ENCODE peak calls at places on chromosomes 5 and 9, in four cellular contexts. One of them, this sample, is unnamed.

GRCh38 chr5:119273391-119273839 is 82.4 kb upstream of the TNFAIP8 start:
- DNase-seq in fibroblast of mammary gland: no peak
- DNase-seq in activated CD8-positive, alpha-beta memory T cell treated with anti-CD3 and anti-CD28 coated beads, Interleukin-2, amount 50 U/mL, for 4 hours: no peak
- DNase-seq in lower leg skin: no peak
- DNase-seq in this sample: no peak

GRCh38 chr5:16934123-16934522 is 2.0 kb downstream of the MYO10 start:
- DNase-seq in fibroblast of mammary gland: peak; percentile 58
- DNase-seq in activated CD8-positive, alpha-beta memory T cell treated with anti-CD3 and anti-CD28 coated beads, Interleukin-2, amount 50 U/mL, for 4 hours: no peak
- DNase-seq in lower leg skin: no peak
- DNase-seq in this sample: peak; percentile 50

GRCh38 chr5:160272041-160272663 is 40.2 kb downstream of the CCNJL start:
- DNase-seq in fibroblast of mammary gland: no peak
- DNase-seq in activated CD8-positive, alpha-beta memory T cell treated with anti-CD3 and anti-CD28 coated beads, Interleukin-2, amount 50 U/mL, for 4 hours: no peak
- DNase-seq in lower leg skin: no peak
- DNase-seq in this sample: no peak

GRCh38 chr9:81716409-81716808 is 27.1 kb upstream of the TLE1 start:
- DNase-seq in fibroblast of mammary gland: peak; percentile 12
- DNase-seq in activated CD8-positive, alpha-beta memory T cell treated with anti-CD3 and anti-CD28 coated beads, Interleukin-2, amount 50 U/mL, for 4 hours: no peak
- DNase-seq in lower leg skin: no peak
- DNase-seq in this sample: no peak

GRCh38 chr5:15703901-15704300 is 203.9 kb downstream of the FBXL7 start:
- DNase-seq in fibroblast of mammary gland: peak; percentile 40
- DNase-seq in activated CD8-positive, alpha-beta memory T cell treated with anti-CD3 and anti-CD28 coated beads, Interleukin-2, amount 50 U/mL, for 4 hours: no peak
- DNase-seq in lower leg skin: no peak
- DNase-seq in this sample: no peak

GRCh38 chr5:41754857-41755256 is 115.4 kb downstream of the OXCT1 start:
- DNase-seq in fibroblast of mammary gland: peak; percentile 18
- DNase-seq in activated CD8-positive, alpha-beta memory T cell treated with anti-CD3 and anti-CD28 coated beads, Interleukin-2, amount 50 U/mL, for 4 hours: no peak
- DNase-seq in lower leg skin: no peak
- DNase-seq in this sample: peak; percentile 3

GRCh38 chr9:112556497-112557085 is 70.0 kb downstream of the KIAA1958 start:
- DNase-seq in fibroblast of mammary gland: peak; percentile 40
- DNase-seq in activated CD8-positive, alpha-beta memory T cell treated with anti-CD3 and anti-CD28 coated beads, Interleukin-2, amount 50 U/mL, for 4 hours: no peak
- DNase-seq in lower leg skin: no peak
- DNase-seq in this sample: no peak

GRCh38 chr9:137816531-137817235 is 60.9 kb upstream of the CACNA1B start:
- DNase-seq in fibroblast of mammary gland: no peak
- DNase-seq in activated CD8-positive, alpha-beta memory T cell treated with anti-CD3 and anti-CD28 coated beads, Interleukin-2, amount 50 U/mL, for 4 hours: no peak
- DNase-seq in lower leg skin: no peak
- DNase-seq in this sample: no peak

GRCh38 chr5:74943905-74944304 is 77.7 kb upstream of the FAM169A start:
- DNase-seq in fibroblast of mammary gland: no peak
- DNase-seq in activated CD8-positive, alpha-beta memory T cell treated with anti-CD3 and anti-CD28 coated beads, Interleukin-2, amount 50 U/mL, for 4 hours: no peak
- DNase-seq in lower leg skin: no peak
- DNase-seq in this sample: no peak